ENCODE peak calls at places on chromosome 1, in nine cellular contexts. One of them, this sample, is unnamed.

GRCh38 chr1:10724052-10724494 is 72.4 kb downstream of the CASZ1 start:
- DNase-seq in HL-60: no peak
- DNase-seq in GM06990: no peak
- DNase-seq in H9: no peak
- DNase-seq in omental fat pad: no peak
- DNase-seq in neural crest cell: no peak
- DNase-seq in CD4-positive, alpha-beta T cell: no peak
- DNase-seq in AG09319: no peak
- DNase-seq in WERI-Rb-1: peak
- DNase-seq in this sample: no peak

GRCh38 chr1:95506736-95507404 is 272.9 kb downstream of the RWDD3 start:
- DNase-seq in WERI-Rb-1: no peak
- DNase-seq in AG09319: no peak
- DNase-seq in GM06990: no peak
- DNase-seq in HL-60: no peak
- DNase-seq in CD4-positive, alpha-beta T cell: no peak
- DNase-seq in H9: no peak
- DNase-seq in neural crest cell: no peak
- DNase-seq in omental fat pad: no peak
- DNase-seq in this sample: no peak

GRCh38 chr1:46131093-46131492 is 1.3 kb downstream of the PIK3R3 start:
- DNase-seq in H9: no peak
- DNase-seq in omental fat pad: no peak
- DNase-seq in GM06990: no peak
- DNase-seq in WERI-Rb-1: no peak
- DNase-seq in neural crest cell: no peak
- DNase-seq in HL-60: no peak
- DNase-seq in AG09319: no peak
- DNase-seq in CD4-positive, alpha-beta T cell: no peak
- DNase-seq in this sample: no peak

GRCh38 chr1:151318975-151319374 is 8.2 kb downstream of the PI4KB start:
- DNase-seq in WERI-Rb-1: no peak
- DNase-seq in HL-60: no peak
- DNase-seq in AG09319: no peak
- DNase-seq in GM06990: no peak
- DNase-seq in omental fat pad: no peak
- DNase-seq in H9: no peak
- DNase-seq in neural crest cell: no peak
- DNase-seq in CD4-positive, alpha-beta T cell: no peak
- DNase-seq in this sample: no peak

GRCh38 chr1:33316601-33317000 is 4.3 kb downstream of the A3GALT2 start:
- DNase-seq in HL-60: no peak
- DNase-seq in omental fat pad: no peak
- DNase-seq in neural crest cell: no peak
- DNase-seq in AG09319: no peak
- DNase-seq in GM06990: no peak
- DNase-seq in WERI-Rb-1: no peak
- DNase-seq in H9: no peak
- DNase-seq in CD4-positive, alpha-beta T cell: no peak
- DNase-seq in this sample: no peak

GRCh38 chr1:15952317-15953258 is 23.3 kb downstream of the ZBTB17 start:
- DNase-seq in H9: no peak
- DNase-seq in AG09319: no peak
- DNase-seq in CD4-positive, alpha-beta T cell: no peak
- DNase-seq in HL-60: peak
- DNase-seq in neural crest cell: no peak
- DNase-seq in GM06990: no peak
- DNase-seq in omental fat pad: no peak
- DNase-seq in WERI-Rb-1: no peak
- DNase-seq in this sample: no peak

GRCh38 chr1:15295676-15296075 is 48.7 kb downstream of the FHAD1 start:
- DNase-seq in omental fat pad: no peak
- DNase-seq in GM06990: no peak
- DNase-seq in neural crest cell: no peak
- DNase-seq in HL-60: no peak
- DNase-seq in AG09319: no peak
- DNase-seq in CD4-positive, alpha-beta T cell: no peak
- DNase-seq in H9: no peak
- DNase-seq in WERI-Rb-1: no peak
- DNase-seq in this sample: no peak

GRCh38 chr1:16073490-16074104 is at the start of gene FAM131C:
- DNase-seq in neural crest cell: peak
- DNase-seq in HL-60: no peak
- DNase-seq in omental fat pad: no peak
- DNase-seq in AG09319: no peak
- DNase-seq in CD4-positive, alpha-beta T cell: peak
- DNase-seq in H9: peak
- DNase-seq in GM06990: peak
- DNase-seq in WERI-Rb-1: no peak
- DNase-seq in this sample: peak

GRCh38 chr1:19644761-19645543 is 841 bp downstream of the NBL1 start:
- DNase-seq in neural crest cell: peak
- DNase-seq in GM06990: no peak
- DNase-seq in H9: no peak
- DNase-seq in HL-60: no peak
- DNase-seq in omental fat pad: no peak
- DNase-seq in WERI-Rb-1: peak
- DNase-seq in AG09319: no peak
- DNase-seq in CD4-positive, alpha-beta T cell: peak
- DNase-seq in this sample: no peak

GRCh38 chr1:97632776-97633175 is 288.1 kb downstream of the DPYD start:
- DNase-seq in H9: no peak
- DNase-seq in AG09319: no peak
- DNase-seq in CD4-positive, alpha-beta T cell: no peak
- DNase-seq in GM06990: no peak
- DNase-seq in neural crest cell: no peak
- DNase-seq in WERI-Rb-1: no peak
- DNase-seq in omental fat pad: no peak
- DNase-seq in HL-60: no peak
- DNase-seq in this sample: no peak

GRCh38 chr1:181089017-181089776 is 697 bp downstream of the IER5 start:
- DNase-seq in H9: no peak
- DNase-seq in CD4-positive, alpha-beta T cell: no peak
- DNase-seq in omental fat pad: no peak
- DNase-seq in WERI-Rb-1: no peak
- DNase-seq in HL-60: no peak
- DNase-seq in neural crest cell: peak
- DNase-seq in AG09319: no peak
- DNase-seq in GM06990: no peak
- DNase-seq in this sample: no peak

GRCh38 chr1:89948726-89949345 is 46.1 kb upstream of the ZNF326 start:
- DNase-seq in WERI-Rb-1: no peak
- DNase-seq in omental fat pad: no peak
- DNase-seq in H9: no peak
- DNase-seq in neural crest cell: no peak
- DNase-seq in AG09319: no peak
- DNase-seq in GM06990: no peak
- DNase-seq in CD4-positive, alpha-beta T cell: no peak
- DNase-seq in HL-60: no peak
- DNase-seq in this sample: no peak

GRCh38 chr1:147504801-147505303 is 36.4 kb upstream of the BCL9 start:
- DNase-seq in HL-60: no peak
- DNase-seq in GM06990: no peak
- DNase-seq in CD4-positive, alpha-beta T cell: no peak
- DNase-seq in omental fat pad: no peak
- DNase-seq in neural crest cell: peak
- DNase-seq in H9: peak
- DNase-seq in WERI-Rb-1: peak
- DNase-seq in AG09319: no peak
- DNase-seq in this sample: no peak

GRCh38 chr1:18816808-18817207 is 42.7 kb downstream of the TAS1R2 start:
- DNase-seq in WERI-Rb-1: no peak
- DNase-seq in AG09319: no peak
- DNase-seq in HL-60: no peak
- DNase-seq in CD4-positive, alpha-beta T cell: no peak
- DNase-seq in H9: no peak
- DNase-seq in GM06990: no peak
- DNase-seq in omental fat pad: no peak
- DNase-seq in neural crest cell: no peak
- DNase-seq in this sample: no peak

GRCh38 chr1:207579436-207579799 is 65.5 kb upstream of the CR1L start:
- DNase-seq in neural crest cell: peak
- DNase-seq in WERI-Rb-1: peak
- DNase-seq in omental fat pad: no peak
- DNase-seq in CD4-positive, alpha-beta T cell: no peak
- DNase-seq in HL-60: no peak
- DNase-seq in AG09319: peak
- DNase-seq in GM06990: no peak
- DNase-seq in H9: peak
- DNase-seq in this sample: no peak

DNA sequence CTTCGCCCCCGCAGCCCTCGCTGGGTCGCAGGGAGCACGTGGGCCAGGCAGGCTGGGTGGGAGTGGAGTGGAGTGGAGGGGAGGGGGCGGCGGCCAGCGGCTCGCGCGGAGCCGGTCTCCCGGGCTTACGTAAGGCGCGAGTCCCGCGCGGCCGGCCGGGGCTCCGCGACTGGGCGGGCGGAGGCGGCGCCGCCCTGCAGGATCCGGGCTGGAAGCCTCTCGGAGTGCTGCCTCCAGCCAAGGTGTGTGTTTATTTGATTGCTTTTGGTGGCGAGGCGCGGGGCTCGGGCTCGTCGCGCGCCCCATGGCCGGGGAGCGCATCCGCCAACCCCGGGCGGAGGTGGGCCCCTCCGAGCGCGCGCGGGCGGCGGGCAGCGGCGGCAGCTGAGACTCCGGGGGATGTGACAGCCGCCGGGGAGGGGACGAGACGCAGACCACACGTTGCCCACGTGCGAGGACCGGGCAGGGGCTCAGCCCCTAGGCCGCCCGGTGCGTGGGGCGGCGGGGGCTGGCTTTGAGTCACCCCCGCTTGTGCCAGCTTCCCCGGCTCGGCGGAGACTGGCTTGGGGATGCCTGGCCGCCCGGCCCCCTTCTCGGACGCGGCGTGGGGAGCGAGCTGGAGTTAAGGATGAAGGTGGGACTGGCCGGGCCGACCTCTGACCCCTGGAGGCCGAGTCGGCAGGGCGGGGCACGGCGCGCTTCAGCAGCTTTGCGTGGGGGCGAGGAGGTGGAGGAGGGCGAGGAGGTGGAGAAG is 402 bp upstream of the AK4 start:
- DNase-seq in H9: peak
- DNase-seq in omental fat pad: no peak
- DNase-seq in CD4-positive, alpha-beta T cell: no peak
- DNase-seq in GM06990: peak
- DNase-seq in AG09319: no peak
- DNase-seq in HL-60: no peak
- DNase-seq in WERI-Rb-1: peak
- DNase-seq in neural crest cell: peak
- DNase-seq in this sample: no peak
- TF ChIP-seq CTCF in H9: no peak
- TF ChIP-seq CTCF in omental fat pad: no peak
- TF ChIP-seq CTCF in CD4-positive, alpha-beta T cell: no peak
- TF ChIP-seq CTCF in GM06990: no peak
- TF ChIP-seq CTCF in AG09319: no peak
- TF ChIP-seq CTCF in HL-60: no peak
- TF ChIP-seq CTCF in WERI-Rb-1: no peak
- TF ChIP-seq CTCF in neural crest cell: no peak
- TF ChIP-seq CTCF in this sample: no peak

DNA sequence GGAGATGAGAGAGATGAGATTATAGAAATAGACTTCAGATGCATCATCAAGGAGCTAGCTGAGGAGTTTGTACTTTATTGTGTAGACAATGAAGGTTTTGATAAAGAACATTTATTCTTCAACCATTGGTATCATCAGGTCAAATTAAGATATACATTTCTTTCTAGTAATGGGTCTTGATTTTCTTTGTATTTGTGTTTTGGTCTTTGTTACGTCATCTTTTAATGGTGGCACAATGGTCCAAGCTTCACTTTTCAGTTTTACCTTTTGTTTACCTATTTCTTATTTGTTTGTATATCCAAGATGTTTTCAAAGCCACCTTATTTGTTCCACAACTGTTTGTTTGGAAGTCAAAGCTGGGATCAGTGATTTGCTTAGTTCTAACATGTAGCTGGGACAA is 44.5 kb downstream of the PTGFR start:
- DNase-seq in neural crest cell: no peak
- DNase-seq in H9: no peak
- DNase-seq in omental fat pad: no peak
- DNase-seq in HL-60: no peak
- DNase-seq in WERI-Rb-1: no peak
- DNase-seq in AG09319: no peak
- DNase-seq in GM06990: no peak
- DNase-seq in CD4-positive, alpha-beta T cell: no peak
- DNase-seq in this sample: no peak
- TF ChIP-seq CTCF in neural crest cell: no peak
- TF ChIP-seq CTCF in H9: no peak
- TF ChIP-seq CTCF in omental fat pad: no peak
- TF ChIP-seq CTCF in HL-60: no peak
- TF ChIP-seq CTCF in WERI-Rb-1: no peak
- TF ChIP-seq CTCF in AG09319: no peak
- TF ChIP-seq CTCF in GM06990: no peak
- TF ChIP-seq CTCF in CD4-positive, alpha-beta T cell: no peak
- TF ChIP-seq CTCF in this sample: no peak

GRCh38 chr1:211548321-211549091 is 30.5 kb downstream of the SLC30A1 start:
- DNase-seq in WERI-Rb-1: peak
- DNase-seq in omental fat pad: no peak
- DNase-seq in CD4-positive, alpha-beta T cell: no peak
- DNase-seq in GM06990: no peak
- DNase-seq in HL-60: no peak
- DNase-seq in H9: peak
- DNase-seq in AG09319: no peak
- DNase-seq in neural crest cell: no peak
- DNase-seq in this sample: no peak
- TF ChIP-seq CTCF in WERI-Rb-1: no peak
- TF ChIP-seq CTCF in omental fat pad: no peak
- TF ChIP-seq CTCF in CD4-positive, alpha-beta T cell: no peak
- TF ChIP-seq CTCF in GM06990: no peak
- TF ChIP-seq CTCF in HL-60: no peak
- TF ChIP-seq CTCF in H9: no peak
- TF ChIP-seq CTCF in AG09319: no peak
- TF ChIP-seq CTCF in neural crest cell: no peak
- TF ChIP-seq CTCF in this sample: no peak

GRCh38 chr1:2447274-2448097 is 28.6 kb upstream of the PLCH2 start:
- DNase-seq in WERI-Rb-1: no peak
- DNase-seq in GM06990: no peak
- DNase-seq in neural crest cell: no peak
- DNase-seq in AG09319: no peak
- DNase-seq in HL-60: no peak
- DNase-seq in omental fat pad: no peak
- DNase-seq in H9: no peak
- DNase-seq in CD4-positive, alpha-beta T cell: no peak
- DNase-seq in this sample: no peak

GRCh38 chr1:2449636-2450454 is 26.2 kb upstream of the PLCH2 start:
- DNase-seq in neural crest cell: no peak
- DNase-seq in CD4-positive, alpha-beta T cell: no peak
- DNase-seq in GM06990: no peak
- DNase-seq in omental fat pad: no peak
- DNase-seq in WERI-Rb-1: no peak
- DNase-seq in HL-60: no peak
- DNase-seq in AG09319: no peak
- DNase-seq in H9: no peak
- DNase-seq in this sample: no peak

GRCh38 chr1:2446394-2446793 is 29.7 kb upstream of the PLCH2 start:
- DNase-seq in WERI-Rb-1: peak
- DNase-seq in HL-60: no peak
- DNase-seq in GM06990: no peak
- DNase-seq in neural crest cell: peak
- DNase-seq in CD4-positive, alpha-beta T cell: no peak
- DNase-seq in omental fat pad: no peak
- DNase-seq in H9: no peak
- DNase-seq in AG09319: no peak
- DNase-seq in this sample: no peak

GRCh38 chr1:2446861-2447260 is 29.2 kb upstream of the PLCH2 start:
- DNase-seq in CD4-positive, alpha-beta T cell: no peak
- DNase-seq in H9: no peak
- DNase-seq in omental fat pad: no peak
- DNase-seq in neural crest cell: no peak
- DNase-seq in HL-60: no peak
- DNase-seq in WERI-Rb-1: no peak
- DNase-seq in GM06990: no peak
- DNase-seq in AG09319: no peak
- DNase-seq in this sample: no peak

GRCh38 chr1:2448098-2448445 is 28.0 kb upstream of the PLCH2 start:
- DNase-seq in neural crest cell: no peak
- DNase-seq in omental fat pad: no peak
- DNase-seq in GM06990: no peak
- DNase-seq in CD4-positive, alpha-beta T cell: no peak
- DNase-seq in AG09319: no peak
- DNase-seq in WERI-Rb-1: no peak
- DNase-seq in H9: peak
- DNase-seq in HL-60: no peak
- DNase-seq in this sample: no peak
- TF ChIP-seq CTCF in neural crest cell: no peak
- TF ChIP-seq CTCF in omental fat pad: no peak
- TF ChIP-seq CTCF in GM06990: no peak
- TF ChIP-seq CTCF in CD4-positive, alpha-beta T cell: no peak
- TF ChIP-seq CTCF in AG09319: no peak
- TF ChIP-seq CTCF in WERI-Rb-1: no peak
- TF ChIP-seq CTCF in H9: no peak
- TF ChIP-seq CTCF in HL-60: no peak
- TF ChIP-seq CTCF in this sample: no peak

This sample was measured in D721Med.